ENCODE peak calls at places on chromosomes 6 and 20, in five cellular contexts. K, G, N, O and Z are unnamed samples.

GRCh38 chr6:148720371-148720770 is 26.5 kb upstream of the UST start:
- DNase-seq in K (no peak), N (peak; percentile 2), G (no peak), O (peak; percentile 22), Z (no peak)

GRCh38 chr6:79810153-79810806 is 137.1 kb downstream of the ELOVL4 start:
- DNase-seq in N (no peak), K (no peak), O (no peak), G (no peak), Z (peak; percentile 92)

GRCh38 chr6:113526995-113527394 is 330.1 kb upstream of the MARCKS start:
- DNase-seq in O (no peak), G (no peak), K (no peak), N (no peak), Z (no peak)

GRCh38 chr20:34537651-34538050 is 20.9 kb upstream of the MAP1LC3A start:
- DNase-seq in O (no peak), G (no peak), N (no peak), K (no peak), Z (no peak)

GRCh38 chr6:38141045-38141444 is 321.5 kb downstream of the ZFAND3 start:
- DNase-seq in K (no peak), N (no peak), O (no peak), G (no peak), Z (no peak)

GRCh38 chr6:145630598-145630997 is 104.7 kb downstream of the EPM2A start:
- DNase-seq in K (no peak), N (no peak), O (no peak), G (no peak), Z (no peak)

GRCh38 chr6:162512744-162513143 is 214.8 kb downstream of the PRKN start:
- DNase-seq in G (no peak), N (no peak), O (no peak), K (no peak), Z (no peak)

GRCh38 chr6:35919085-35919826 is 1.6 kb downstream of the SRPK1 start:
- DNase-seq in N (peak; percentile 63), G (peak; percentile 68), K (no peak), O (peak; percentile 56), Z (peak; percentile 31)

GRCh38 chr6:10999994-11000393 is 44.1 kb downstream of the ELOVL2 start:
- DNase-seq in G (no peak), O (peak; percentile 71), K (no peak), N (no peak), Z (no peak)

GRCh38 chr20:37636212-37636975 is 57.4 kb upstream of the CTNNBL1 start:
- DNase-seq in K (no peak), O (no peak), N (no peak), G (no peak), Z (no peak)

GRCh38 chr6:166167801-166168615 is at the start of gene TBXT:
- DNase-seq in O (no peak), K (peak; percentile 51), N (no peak), G (peak; percentile 14), Z (peak; percentile 84)
- TF ChIP-seq EZH2 in O (no peak), K (no peak), N (no peak), G (peak; percentile 61), Z (peak; percentile 97)

GRCh38 chr6:5899216-5900045 is 107.3 kb downstream of the NRN1 start:
- DNase-seq in O (no peak), K (no peak), N (no peak), G (no peak), Z (no peak)

GRCh38 chr6:5893295-5893694 is 113.4 kb downstream of the NRN1 start:
- DNase-seq in N (no peak), O (no peak), K (no peak), G (no peak), Z (no peak)

GRCh38 chr6:5898102-5898501 is 108.6 kb downstream of the NRN1 start:
- DNase-seq in O (no peak), G (no peak), N (no peak), K (no peak), Z (no peak)

GRCh38 chr6:5894357-5894756 is 112.4 kb downstream of the NRN1 start:
- DNase-seq in N (no peak), O (no peak), K (no peak), G (no peak), Z (no peak)

GRCh38 chr6:5898563-5898962 is 108.2 kb downstream of the NRN1 start:
- DNase-seq in K (no peak), G (no peak), O (no peak), N (no peak), Z (no peak)
- TF ChIP-seq CTCF in K (no peak), G (no peak), O (no peak), N (no peak), Z (no peak)

GRCh38 chr20:63005862-63006564 is 751 bp downstream of the BHLHE23 start:
- DNase-seq in O (peak; percentile 11), K (no peak), G (peak; percentile 34), N (no peak), Z (peak; percentile 79)
- TF ChIP-seq EZH2 in O (peak; percentile 42), K (no peak), G (peak; percentile 50), N (no peak), Z (peak; percentile 80)

DNA sequence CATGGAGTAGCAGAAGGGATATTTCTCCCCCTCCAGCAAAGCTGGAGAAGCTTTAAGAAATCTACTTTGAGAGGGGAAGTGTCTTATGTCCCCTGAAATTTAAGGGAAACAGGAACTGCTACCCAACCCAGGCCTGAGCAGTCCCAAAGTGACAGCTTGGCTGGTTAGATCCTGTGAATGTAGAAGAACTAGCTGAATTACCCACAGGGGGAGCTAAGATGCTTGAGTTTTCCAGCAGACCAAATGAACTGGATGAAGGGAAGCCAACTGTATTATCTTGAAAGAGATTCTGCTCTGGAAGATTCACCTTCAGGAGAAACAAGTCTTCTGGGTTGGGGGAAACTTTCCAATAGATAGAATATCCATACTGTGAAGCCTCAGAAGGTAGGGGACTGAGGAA is 303.3 kb upstream of the MMS22L start:
- DNase-seq in K (no peak), O (peak; percentile 43), G (peak; percentile 4), N (no peak), Z (peak; percentile 57)
- TF ChIP-seq CTCF in K (peak; percentile 24), O (peak; percentile 43), G (peak; percentile 41), N (peak; percentile 21), Z (peak; percentile 55)

DNA sequence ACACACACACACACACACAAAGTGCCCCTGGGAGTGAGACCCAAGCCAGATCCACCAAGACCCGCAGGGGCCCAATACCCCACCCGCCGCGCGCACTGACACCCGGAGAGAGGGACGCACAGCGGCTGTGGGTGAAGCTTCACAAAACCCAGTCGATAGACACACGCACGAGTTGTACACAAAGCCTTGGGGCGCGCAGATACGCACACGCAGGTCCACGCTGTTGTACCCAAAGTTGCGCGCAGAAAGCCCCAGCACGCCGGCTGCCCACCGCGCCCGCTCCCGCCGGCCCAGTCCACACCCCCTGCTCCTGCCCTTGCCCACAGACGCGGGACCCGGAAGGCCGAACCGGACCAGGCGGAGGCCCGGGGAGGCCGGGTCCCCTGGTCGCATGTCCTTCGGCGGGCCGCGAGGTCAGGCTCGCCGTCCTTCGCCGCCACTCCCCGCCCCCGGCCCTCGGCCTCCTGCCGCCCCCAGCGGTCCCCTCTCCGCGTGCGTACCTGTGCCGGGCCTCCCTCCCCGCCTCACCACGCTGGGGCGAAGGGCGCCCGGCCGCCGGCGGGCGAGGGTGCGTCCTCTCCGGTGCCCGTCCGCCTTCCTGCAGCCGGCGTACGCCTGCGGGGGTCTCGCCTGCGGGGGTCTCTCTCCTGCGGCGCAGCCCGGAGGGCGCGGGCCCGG is at the start of gene TMEM74B:
- DNase-seq in K (no peak), O (no peak), G (no peak), N (no peak), Z (peak; percentile 50)
- TF ChIP-seq EZH2 in K (no peak), O (peak; percentile 93), G (peak; percentile 53), N (no peak), Z (peak; percentile 92)

GRCh38 chr20:17503501-17504325 is 27.5 kb downstream of the BFSP1 start:
- DNase-seq in N (no peak), K (no peak), G (no peak), O (no peak), Z (no peak)

GRCh38 chr20:17505664-17506517 is 25.3 kb downstream of the BFSP1 start:
- DNase-seq in K (no peak), O (peak; percentile 57), N (peak; percentile 30), G (peak; percentile 95), Z (no peak)

GRCh38 chr20:17504326-17504897 is 26.8 kb downstream of the BFSP1 start:
- DNase-seq in N (no peak), O (no peak), G (no peak), K (no peak), Z (no peak)

GRCh38 chr20:17507032-17507431 is 24.1 kb downstream of the BFSP1 start:
- DNase-seq in G (peak; percentile 14), N (no peak), O (no peak), K (no peak), Z (no peak)

DNA sequence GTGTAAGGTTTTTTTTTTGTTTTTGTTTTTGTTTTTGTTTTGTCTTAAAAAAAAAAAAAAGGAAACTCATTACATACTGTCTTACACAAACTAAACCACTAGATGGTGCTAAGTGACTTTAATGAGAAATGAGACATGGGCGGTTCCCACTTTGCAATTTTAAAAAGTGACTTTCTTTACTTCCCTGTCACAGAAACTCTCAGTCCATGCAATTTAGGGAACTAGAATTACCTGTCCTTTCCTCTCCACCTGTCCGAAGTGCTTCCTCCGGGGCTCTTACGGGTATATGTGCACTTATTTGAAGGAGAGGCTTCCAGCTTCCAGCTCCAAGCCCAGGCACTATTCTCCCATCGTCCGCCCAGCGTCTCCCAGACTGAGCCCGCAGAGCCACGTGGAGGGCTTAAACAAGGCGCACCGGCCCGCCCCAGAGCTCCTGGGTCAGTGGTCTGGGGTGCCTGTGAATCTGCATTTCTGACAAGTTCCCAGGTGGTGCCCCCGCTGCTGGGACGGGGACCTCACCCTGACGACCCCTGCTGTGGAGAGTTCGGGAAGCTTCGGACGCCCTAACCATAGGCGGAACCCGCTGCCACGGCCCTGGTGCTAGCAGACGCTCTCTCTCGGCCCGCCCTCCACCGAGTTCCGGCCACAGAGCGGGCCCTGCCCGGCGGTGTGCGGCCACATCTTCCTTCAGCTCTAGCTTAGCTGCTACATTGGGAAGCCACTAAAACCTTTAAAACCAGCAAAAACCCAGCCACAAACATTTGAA is 26.1 kb downstream of the BFSP1 start:
- DNase-seq in N (peak; percentile 84), K (peak; percentile 25), G (peak; percentile 64), O (peak; percentile 71), Z (peak; percentile 78)
- TF ChIP-seq CTCF in N (peak; percentile 91), K (peak; percentile 71), G (peak; percentile 67), O (peak; percentile 41), Z (peak; percentile 77)

DNA sequence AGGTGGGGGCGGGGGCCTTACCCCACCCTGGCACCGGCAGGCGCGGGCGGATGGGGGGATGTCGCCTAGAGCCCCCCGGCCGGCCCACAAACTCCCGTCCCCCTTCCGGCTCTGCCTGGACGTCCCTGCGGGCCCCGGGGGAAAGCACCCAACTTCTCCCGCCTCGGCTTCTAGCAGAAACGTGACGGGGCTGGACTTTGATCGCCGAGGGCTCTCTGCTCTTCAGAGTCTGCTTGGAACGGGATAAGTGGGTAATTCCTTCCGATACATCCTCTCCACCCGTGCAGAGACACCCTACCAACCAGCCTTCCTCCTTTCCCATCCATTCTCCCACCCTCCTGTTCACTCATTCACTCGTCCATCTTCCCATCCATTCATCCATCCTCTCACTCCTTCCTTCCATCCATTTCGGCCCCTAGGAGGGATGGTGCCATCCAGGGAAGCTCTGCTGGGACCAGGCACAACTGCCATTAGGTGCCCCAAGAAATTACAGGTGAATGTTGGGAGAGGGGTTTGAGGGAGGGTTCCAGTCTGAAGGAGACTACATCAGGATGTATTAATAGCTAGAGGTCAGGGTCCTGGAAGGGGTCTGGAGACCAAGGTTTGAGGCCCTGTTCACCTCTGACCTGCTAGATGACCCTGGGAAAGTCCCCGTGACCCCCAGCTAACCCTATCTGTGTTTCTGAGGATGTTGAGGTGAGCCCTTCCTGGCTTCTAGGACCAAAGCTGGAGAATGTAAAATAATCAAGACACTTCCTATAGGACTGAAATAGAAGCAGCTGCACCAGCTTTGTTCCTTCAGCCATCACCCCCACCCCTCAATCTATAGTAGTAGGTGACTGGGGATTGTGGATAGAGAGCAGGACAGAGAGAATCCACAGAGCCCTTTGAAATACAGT is 518 bp downstream of the TTLL9 start:
- DNase-seq in O (no peak), K (no peak), G (no peak), N (no peak), Z (no peak)
- TF ChIP-seq EZH2 in O (peak; percentile 97), K (peak; percentile 60), G (peak; percentile 100), N (peak; percentile 1), Z (no peak)